ENCODE peak calls at places on chromosomes 16 and 17, in seven cellular contexts. One of them, this sample, is unnamed.

GRCh38 chr16:58010886-58011285 is 9.7 kb downstream of the USB1 start:
- DNase-seq in CD4-positive, alpha-beta T cell: no peak
- DNase-seq in GM23338: no peak
- DNase-seq in RWPE1: no peak
- DNase-seq in B cell: no peak
- DNase-seq in nephron progenitor cell: no peak
- DNase-seq in GM13977: no peak
- DNase-seq in this sample: no peak

GRCh38 chr17:14092808-14093207 is 23.5 kb downstream of the COX10 start:
- DNase-seq in CD4-positive, alpha-beta T cell: no peak
- DNase-seq in GM23338: no peak
- DNase-seq in RWPE1: no peak
- DNase-seq in B cell: no peak
- DNase-seq in nephron progenitor cell: no peak
- DNase-seq in GM13977: no peak
- DNase-seq in this sample: no peak

GRCh38 chr17:17492085-17492484 is 4.1 kb downstream of the RASD1 start:
- DNase-seq in CD4-positive, alpha-beta T cell: no peak
- DNase-seq in GM23338: no peak
- DNase-seq in RWPE1: no peak
- DNase-seq in B cell: no peak
- DNase-seq in nephron progenitor cell: no peak
- DNase-seq in GM13977: no peak
- DNase-seq in this sample: no peak

GRCh38 chr17:38451840-38452529 is 23.7 kb downstream of the ARHGAP23 start:
- DNase-seq in CD4-positive, alpha-beta T cell: no peak
- DNase-seq in GM23338: peak
- DNase-seq in RWPE1: peak
- DNase-seq in B cell: no peak
- DNase-seq in nephron progenitor cell: peak
- DNase-seq in GM13977: no peak
- DNase-seq in this sample: no peak

GRCh38 chr17:62827722-62828498 is 19.8 kb upstream of the MARCHF10 start:
- DNase-seq in CD4-positive, alpha-beta T cell: no peak
- DNase-seq in GM23338: no peak
- DNase-seq in RWPE1: no peak
- DNase-seq in B cell: no peak
- DNase-seq in nephron progenitor cell: no peak
- DNase-seq in GM13977: no peak
- DNase-seq in this sample: no peak

GRCh38 chr17:14070344-14071007 is 1.2 kb downstream of the COX10 start:
- DNase-seq in CD4-positive, alpha-beta T cell: no peak
- DNase-seq in GM23338: no peak
- DNase-seq in RWPE1: no peak
- DNase-seq in B cell: no peak
- DNase-seq in nephron progenitor cell: no peak
- DNase-seq in GM13977: no peak
- DNase-seq in this sample: no peak

GRCh38 chr17:27376637-27377547 is 79.4 kb upstream of the KSR1 start:
- DNase-seq in CD4-positive, alpha-beta T cell: no peak
- DNase-seq in GM23338: no peak
- DNase-seq in RWPE1: peak
- DNase-seq in B cell: no peak
- DNase-seq in nephron progenitor cell: no peak
- DNase-seq in GM13977: no peak
- DNase-seq in this sample: no peak

GRCh38 chr17:81461607-81462500 is 50.7 kb downstream of the ACTG1 start:
- DNase-seq in CD4-positive, alpha-beta T cell: no peak
- DNase-seq in GM23338: no peak
- DNase-seq in RWPE1: no peak
- DNase-seq in B cell: no peak
- DNase-seq in nephron progenitor cell: no peak
- DNase-seq in GM13977: no peak
- DNase-seq in this sample: no peak

GRCh38 chr16:3726021-3726687 is 8.8 kb upstream of the TRAP1 start:
- DNase-seq in CD4-positive, alpha-beta T cell: no peak
- DNase-seq in GM23338: no peak
- DNase-seq in RWPE1: no peak
- DNase-seq in B cell: no peak
- DNase-seq in nephron progenitor cell: no peak
- DNase-seq in GM13977: no peak
- DNase-seq in this sample: no peak

GRCh38 chr16:13808075-13808474 is 111.9 kb upstream of the ERCC4 start:
- DNase-seq in CD4-positive, alpha-beta T cell: no peak
- DNase-seq in GM23338: no peak
- DNase-seq in RWPE1: no peak
- DNase-seq in B cell: no peak
- DNase-seq in nephron progenitor cell: no peak
- DNase-seq in GM13977: no peak
- DNase-seq in this sample: no peak

GRCh38 chr16:77833906-77834599 is 45.7 kb downstream of the VAT1L start:
- DNase-seq in CD4-positive, alpha-beta T cell: no peak
- DNase-seq in GM23338: peak
- DNase-seq in RWPE1: peak
- DNase-seq in B cell: no peak
- DNase-seq in nephron progenitor cell: no peak
- DNase-seq in GM13977: no peak
- DNase-seq in this sample: no peak

GRCh38 chr17:81422776-81423697 is 27.8 kb downstream of the BAHCC1 start:
- DNase-seq in CD4-positive, alpha-beta T cell: no peak
- DNase-seq in GM23338: no peak
- DNase-seq in RWPE1: peak
- DNase-seq in B cell: no peak
- DNase-seq in nephron progenitor cell: peak
- DNase-seq in GM13977: no peak
- DNase-seq in this sample: peak

GRCh38 chr17:43169561-43170139 is 1.4 kb upstream of the NBR1 start:
- DNase-seq in CD4-positive, alpha-beta T cell: no peak
- DNase-seq in GM23338: peak
- DNase-seq in RWPE1: peak
- DNase-seq in B cell: no peak
- DNase-seq in nephron progenitor cell: peak
- DNase-seq in GM13977: peak
- DNase-seq in this sample: no peak

GRCh38 chr17:9611557-9611956 is 33.8 kb upstream of the USP43 start:
- DNase-seq in CD4-positive, alpha-beta T cell: no peak
- DNase-seq in GM23338: no peak
- DNase-seq in RWPE1: no peak
- DNase-seq in B cell: no peak
- DNase-seq in nephron progenitor cell: no peak
- DNase-seq in GM13977: no peak
- DNase-seq in this sample: no peak

GRCh38 chr17:9615486-9615885 is 29.8 kb upstream of the USP43 start:
- DNase-seq in CD4-positive, alpha-beta T cell: no peak
- DNase-seq in GM23338: no peak
- DNase-seq in RWPE1: no peak
- DNase-seq in B cell: no peak
- DNase-seq in nephron progenitor cell: no peak
- DNase-seq in GM13977: no peak
- DNase-seq in this sample: no peak

GRCh38 chr17:9606453-9606852 is 30.0 kb downstream of the CFAP52 start:
- DNase-seq in CD4-positive, alpha-beta T cell: no peak
- DNase-seq in GM23338: no peak
- DNase-seq in RWPE1: no peak
- DNase-seq in B cell: no peak
- DNase-seq in nephron progenitor cell: no peak
- DNase-seq in GM13977: no peak
- DNase-seq in this sample: no peak

DNA sequence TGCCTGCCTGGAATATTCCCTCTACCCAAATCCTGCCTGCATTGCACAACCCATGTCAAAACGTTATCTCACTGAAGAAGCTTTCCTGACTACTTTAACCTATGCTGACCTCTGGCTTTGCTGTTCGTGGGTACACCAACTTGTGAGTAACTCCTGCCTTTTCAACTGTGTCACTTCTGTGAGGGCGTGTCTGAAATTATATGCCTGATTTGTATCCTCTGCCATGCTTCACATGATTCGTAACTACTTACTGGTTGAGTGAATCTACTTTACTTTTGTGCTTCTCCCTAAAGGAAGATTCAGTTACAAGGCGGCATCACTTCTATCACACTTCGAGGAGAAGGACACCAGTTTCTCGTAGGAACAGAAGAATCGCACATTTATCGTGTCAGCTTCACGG is 33.3 kb upstream of the USP43 start:
- DNase-seq in CD4-positive, alpha-beta T cell: no peak
- DNase-seq in GM23338: no peak
- DNase-seq in RWPE1: no peak
- DNase-seq in B cell: no peak
- DNase-seq in nephron progenitor cell: peak
- DNase-seq in GM13977: no peak
- DNase-seq in this sample: no peak
- TF ChIP-seq CTCF in CD4-positive, alpha-beta T cell: no peak
- TF ChIP-seq CTCF in GM23338: no peak
- TF ChIP-seq CTCF in RWPE1: no peak
- TF ChIP-seq CTCF in B cell: no peak
- TF ChIP-seq CTCF in nephron progenitor cell: no peak
- TF ChIP-seq CTCF in GM13977: no peak
- TF ChIP-seq CTCF in this sample: no peak

DNA sequence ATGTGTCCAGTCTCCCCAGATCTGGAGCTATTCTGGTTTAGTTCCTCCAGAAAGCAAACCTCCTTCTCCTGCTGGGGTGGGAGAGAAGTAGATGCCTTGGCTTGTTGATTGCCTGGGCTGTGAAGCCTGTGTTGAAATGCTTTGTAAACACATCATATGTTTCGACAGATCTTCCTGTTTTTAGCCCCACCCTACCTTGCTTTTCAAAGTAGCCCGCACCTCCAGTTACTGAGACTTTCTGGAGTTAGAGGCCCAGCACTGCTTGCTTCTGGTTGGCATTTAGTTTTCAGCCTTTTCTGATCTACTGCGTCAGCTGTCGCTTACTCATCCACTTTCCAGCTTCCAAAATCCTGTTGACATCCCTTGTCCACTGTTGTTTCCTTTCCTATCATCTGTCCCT is 17.9 kb upstream of the NDEL1 start:
- DNase-seq in CD4-positive, alpha-beta T cell: no peak
- DNase-seq in GM23338: no peak
- DNase-seq in RWPE1: no peak
- DNase-seq in B cell: no peak
- DNase-seq in nephron progenitor cell: no peak
- DNase-seq in GM13977: no peak
- DNase-seq in this sample: no peak
- TF ChIP-seq CTCF in CD4-positive, alpha-beta T cell: no peak
- TF ChIP-seq CTCF in GM23338: no peak
- TF ChIP-seq CTCF in RWPE1: no peak
- TF ChIP-seq CTCF in B cell: no peak
- TF ChIP-seq CTCF in nephron progenitor cell: no peak
- TF ChIP-seq CTCF in GM13977: no peak
- TF ChIP-seq CTCF in this sample: no peak

GRCh38 chr17:59439261-59439660 is 107.8 kb downstream of the YPEL2 start:
- DNase-seq in CD4-positive, alpha-beta T cell: no peak
- DNase-seq in GM23338: peak
- DNase-seq in RWPE1: no peak
- DNase-seq in B cell: no peak
- DNase-seq in nephron progenitor cell: peak
- DNase-seq in GM13977: no peak
- DNase-seq in this sample: no peak

GRCh38 chr17:59440757-59441458 is 109.5 kb downstream of the YPEL2 start:
- DNase-seq in CD4-positive, alpha-beta T cell: peak
- DNase-seq in GM23338: peak
- DNase-seq in RWPE1: peak
- DNase-seq in B cell: peak
- DNase-seq in nephron progenitor cell: peak
- DNase-seq in GM13977: peak
- DNase-seq in this sample: peak

GRCh38 chr17:59437766-59438165 is 106.3 kb downstream of the YPEL2 start:
- DNase-seq in CD4-positive, alpha-beta T cell: no peak
- DNase-seq in GM23338: no peak
- DNase-seq in RWPE1: no peak
- DNase-seq in B cell: no peak
- DNase-seq in nephron progenitor cell: no peak
- DNase-seq in GM13977: no peak
- DNase-seq in this sample: no peak

GRCh38 chr17:59441459-59442096 is 110.1 kb downstream of the YPEL2 start:
- DNase-seq in CD4-positive, alpha-beta T cell: no peak
- DNase-seq in GM23338: no peak
- DNase-seq in RWPE1: no peak
- DNase-seq in B cell: no peak
- DNase-seq in nephron progenitor cell: no peak
- DNase-seq in GM13977: no peak
- DNase-seq in this sample: no peak

GRCh38 chr17:59439711-59440110 is 108.3 kb downstream of the YPEL2 start:
- DNase-seq in CD4-positive, alpha-beta T cell: no peak
- DNase-seq in GM23338: no peak
- DNase-seq in RWPE1: no peak
- DNase-seq in B cell: no peak
- DNase-seq in nephron progenitor cell: no peak
- DNase-seq in GM13977: no peak
- DNase-seq in this sample: no peak
- TF ChIP-seq CTCF in CD4-positive, alpha-beta T cell: no peak
- TF ChIP-seq CTCF in GM23338: no peak
- TF ChIP-seq CTCF in RWPE1: no peak
- TF ChIP-seq CTCF in B cell: no peak
- TF ChIP-seq CTCF in nephron progenitor cell: no peak
- TF ChIP-seq CTCF in GM13977: no peak
- TF ChIP-seq CTCF in this sample: no peak

GRCh38 chr17:30360396-30360795 is 18.3 kb upstream of the CPD start:
- DNase-seq in CD4-positive, alpha-beta T cell: no peak
- DNase-seq in GM23338: no peak
- DNase-seq in RWPE1: no peak
- DNase-seq in B cell: no peak
- DNase-seq in nephron progenitor cell: no peak
- DNase-seq in GM13977: no peak
- DNase-seq in this sample: no peak

GRCh38 chr17:30361766-30362279 is 16.9 kb upstream of the CPD start:
- DNase-seq in CD4-positive, alpha-beta T cell: no peak
- DNase-seq in GM23338: no peak
- DNase-seq in RWPE1: no peak
- DNase-seq in B cell: no peak
- DNase-seq in nephron progenitor cell: no peak
- DNase-seq in GM13977: no peak
- DNase-seq in this sample: no peak

GRCh38 chr17:30368896-30369720 is 9.6 kb upstream of the CPD start:
- DNase-seq in CD4-positive, alpha-beta T cell: no peak
- DNase-seq in GM23338: no peak
- DNase-seq in RWPE1: no peak
- DNase-seq in B cell: no peak
- DNase-seq in nephron progenitor cell: no peak
- DNase-seq in GM13977: no peak
- DNase-seq in this sample: no peak

GRCh38 chr17:30366536-30366935 is 12.2 kb upstream of the CPD start:
- DNase-seq in CD4-positive, alpha-beta T cell: no peak
- DNase-seq in GM23338: no peak
- DNase-seq in RWPE1: no peak
- DNase-seq in B cell: no peak
- DNase-seq in nephron progenitor cell: no peak
- DNase-seq in GM13977: no peak
- DNase-seq in this sample: no peak

DNA sequence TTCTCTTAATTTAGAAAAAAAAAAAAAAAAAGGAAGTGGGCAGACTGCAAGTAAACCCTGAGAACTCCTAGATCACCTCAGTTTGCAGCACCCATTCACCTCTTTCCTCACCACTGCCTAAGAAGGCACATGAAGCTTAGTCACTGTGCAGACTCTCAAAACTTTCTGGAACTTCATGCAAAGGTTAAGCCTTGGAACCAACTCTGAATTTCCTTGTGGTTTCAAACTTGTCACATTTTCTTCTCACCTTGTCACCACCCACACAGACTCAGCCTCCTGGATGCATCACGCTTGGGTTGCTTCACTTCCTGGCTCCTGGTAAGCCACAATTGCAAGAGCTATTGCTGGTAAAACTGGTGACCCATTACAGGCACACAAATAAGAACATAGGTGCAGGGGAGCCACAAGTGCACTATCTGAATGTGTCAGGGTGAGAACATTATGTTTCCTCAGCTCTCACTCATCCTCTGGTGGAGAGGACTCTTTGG is 15.0 kb upstream of the CPD start:
- DNase-seq in CD4-positive, alpha-beta T cell: peak
- DNase-seq in GM23338: no peak
- DNase-seq in RWPE1: peak
- DNase-seq in B cell: peak
- DNase-seq in nephron progenitor cell: no peak
- DNase-seq in GM13977: peak
- DNase-seq in this sample: no peak
- TF ChIP-seq CTCF in CD4-positive, alpha-beta T cell: no peak
- TF ChIP-seq CTCF in GM23338: no peak
- TF ChIP-seq CTCF in RWPE1: no peak
- TF ChIP-seq CTCF in B cell: no peak
- TF ChIP-seq CTCF in nephron progenitor cell: no peak
- TF ChIP-seq CTCF in GM13977: no peak
- TF ChIP-seq CTCF in this sample: no peak